ENCODE peak calls at places on chromosome 1, in four cellular contexts. R is K562, E is SK-N-SH, K is HepG2. X is an unnamed sample.

GRCh38 chr1:200526709-200527612 is 93.6 kb downstream of the KIF14 start:
- DNase-seq in R (no peak), E (no peak), K (no peak), X (no peak)

GRCh38 chr1:61743716-61744620 is 1.7 kb downstream of the PATJ start:
- DNase-seq in R (no peak), E (no peak), K (no peak), X (no peak)

GRCh38 chr1:26283871-26284596 is 4.1 kb downstream of the SH3BGRL3 start:
- DNase-seq in R (no peak), E (no peak), K (no peak), X (no peak)

GRCh38 chr1:14590781-14591180 is 7.7 kb upstream of the KAZN start:
- DNase-seq in R (peak; percentile 40), E (no peak), K (no peak), X (no peak)

GRCh38 chr1:232218955-232219865 is 410.7 kb downstream of the SIPA1L2 start:
- DNase-seq in R (no peak), E (no peak), K (no peak), X (no peak)

GRCh38 chr1:81305997-81306452 is 494.7 kb upstream of the ADGRL2 start:
- DNase-seq in R (no peak), E (peak; percentile 60), K (no peak), X (no peak)

GRCh38 chr1:101846820-101847219 is 149.9 kb downstream of the OLFM3 start:
- DNase-seq in R (no peak), E (peak; percentile 9), K (no peak), X (no peak)

GRCh38 chr1:87108228-87108627 is 193.8 kb downstream of the HS2ST1 start:
- DNase-seq in R (no peak), E (no peak), K (no peak), X (no peak)

GRCh38 chr1:228087771-228088251 is 5.3 kb downstream of the ARF1 start:
- DNase-seq in R (no peak), E (no peak), K (no peak), X (no peak)

GRCh38 chr1:37476460-37477197 is 2.2 kb downstream of the ZC3H12A start:
- DNase-seq in R (no peak), E (no peak), K (peak; percentile 61), X (no peak)

GRCh38 chr1:230772457-230773395 is 25.5 kb downstream of the CAPN9 start:
- DNase-seq in R (peak; percentile 56), E (peak; percentile 48), K (peak; percentile 56), X (no peak)

GRCh38 chr1:208142632-208143390 is 101.4 kb downstream of the PLXNA2 start:
- DNase-seq in R (no peak), E (no peak), K (no peak), X (no peak)

GRCh38 chr1:234598974-234599616 is 10.9 kb downstream of the IRF2BP2 start:
- DNase-seq in R (no peak), E (no peak), K (no peak), X (peak; percentile 52)
- TF ChIP-seq POLR2AphosphoS5 in R (no peak), E (no peak), K (no peak), X (no peak)

DNA sequence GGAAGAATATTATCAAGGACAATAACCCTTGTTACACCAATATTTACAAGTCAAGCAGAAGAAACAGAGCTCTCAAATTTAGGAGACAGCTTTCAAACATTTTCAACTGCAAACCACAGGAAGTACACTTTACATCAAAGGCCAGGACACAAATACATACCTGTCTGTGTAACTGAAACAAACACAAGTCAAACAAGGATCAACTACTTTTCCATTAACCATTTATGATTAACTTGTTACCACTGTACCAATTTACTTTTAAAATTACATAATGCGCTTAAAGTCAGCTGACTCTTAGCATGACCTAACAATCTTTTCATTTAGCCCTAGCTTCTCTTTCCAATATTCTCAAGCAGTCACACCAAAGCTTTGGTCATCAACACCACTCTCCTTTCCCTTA is 43.5 kb downstream of the TRIM33 start:
- DNase-seq in R (no peak), E (no peak), K (peak; percentile 94), X (no peak)
- TF ChIP-seq GABPA in R (no peak), E (no peak), K (peak; percentile 75), X (no peak)

GRCh38 chr1:85228952-85229351 is 28.1 kb upstream of the SYDE2 start:
- DNase-seq in R (no peak), E (no peak), K (no peak), X (no peak)
- TF ChIP-seq REST in R (no peak), E (no peak), K (no peak), X (no peak)

GRCh38 chr1:156640842-156641706 is 843 bp upstream of the BCAN start:
- DNase-seq in R (no peak), E (no peak), K (no peak), X (no peak)

GRCh38 chr1:156641761-156642264 is at the start of gene BCAN:
- DNase-seq in R (no peak), E (peak; percentile 86), K (no peak), X (no peak)

GRCh38 chr1:156638596-156638995 is 3.3 kb upstream of the BCAN start:
- DNase-seq in R (no peak), E (peak; percentile 12), K (no peak), X (no peak)

GRCh38 chr1:156638189-156638588 is 3.7 kb upstream of the BCAN start:
- DNase-seq in R (no peak), E (peak; percentile 12), K (no peak), X (no peak)

DNA sequence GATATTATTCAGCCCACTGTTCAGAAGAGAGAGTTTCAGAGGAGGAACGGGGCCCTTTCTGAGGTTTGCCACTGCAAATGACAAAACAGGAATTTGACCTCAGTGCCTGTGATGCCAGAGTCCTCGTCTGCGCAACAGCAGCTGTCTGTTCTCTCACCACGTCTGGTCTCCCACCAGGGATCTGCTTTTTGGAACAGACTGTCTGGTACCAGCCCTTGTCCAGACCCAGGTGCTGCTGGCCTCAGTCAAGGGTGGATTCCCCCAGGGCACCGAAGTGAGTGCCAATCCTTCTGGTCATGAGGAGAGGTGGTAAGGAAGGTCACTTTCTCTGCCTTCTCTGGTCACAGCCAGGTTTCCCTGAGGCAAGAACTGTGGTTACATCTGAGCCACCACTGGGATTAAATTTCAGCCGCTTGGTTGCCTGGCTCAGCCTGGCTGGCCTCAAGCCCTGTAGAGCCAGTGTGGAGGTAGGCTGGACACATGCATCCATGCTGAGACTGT is 2.3 kb upstream of the BCAN start:
- DNase-seq in R (no peak), E (peak; percentile 74), K (no peak), X (no peak)
- TF ChIP-seq POLR2AphosphoS5 in R (no peak), E (no peak), K (no peak), X (no peak)

GRCh38 chr1:107897428-107898339 is 67.3 kb downstream of the VAV3 start:
- DNase-seq in R (no peak), E (no peak), K (no peak), X (no peak)
- TF ChIP-seq GABPA in R (no peak), E (no peak), K (no peak), X (no peak)

GRCh38 chr1:154769193-154769895 is 100.7 kb downstream of the KCNN3 start:
- DNase-seq in R (no peak), E (no peak), K (no peak), X (no peak)

GRCh38 chr1:154772056-154772455 is 98.0 kb downstream of the KCNN3 start:
- DNase-seq in R (no peak), E (no peak), K (no peak), X (no peak)

GRCh38 chr1:154768456-154769125 is 101.5 kb downstream of the KCNN3 start:
- DNase-seq in R (no peak), E (no peak), K (no peak), X (no peak)

GRCh38 chr1:154772611-154773515 is 97.2 kb downstream of the KCNN3 start:
- DNase-seq in R (no peak), E (no peak), K (no peak), X (no peak)

DNA sequence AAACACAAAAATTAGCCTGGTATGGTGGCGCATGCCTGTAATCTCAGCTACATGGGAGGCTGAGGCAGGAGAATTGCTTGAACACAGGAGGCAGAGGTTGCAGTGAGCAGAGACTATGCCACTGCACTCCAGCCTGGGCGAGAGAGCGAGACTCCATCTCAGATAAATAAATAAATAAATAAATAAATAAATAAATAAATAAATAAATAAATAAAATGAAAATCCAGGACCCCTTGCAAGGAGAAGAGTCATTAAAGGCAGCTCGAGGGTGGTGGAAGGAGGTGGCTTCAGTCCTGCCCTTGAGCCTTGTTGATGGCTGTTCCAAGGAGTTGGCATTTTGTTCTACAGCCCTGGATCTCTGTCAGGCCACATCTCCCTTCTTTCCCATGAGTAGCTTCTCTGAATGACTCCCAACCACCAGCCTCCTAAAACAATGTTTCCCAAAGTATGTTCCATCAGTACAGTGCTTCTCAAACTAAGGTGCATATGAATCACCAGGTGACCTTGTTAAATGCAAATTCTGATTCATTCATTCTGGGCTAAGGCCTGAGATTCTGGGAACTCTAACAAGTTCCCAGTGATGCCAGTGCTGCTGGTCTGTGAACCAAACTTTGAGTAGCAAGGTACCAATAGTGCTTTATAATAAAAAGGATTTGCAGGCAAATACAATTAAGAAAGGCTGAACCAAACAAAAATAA is 99.0 kb downstream of the KCNN3 start:
- DNase-seq in R (no peak), E (no peak), K (no peak), X (no peak)
- TF ChIP-seq REST in R (no peak), E (no peak), K (no peak), X (no peak)

GRCh38 chr1:167119696-167120095 is 25.8 kb downstream of the STYXL2 start:
- DNase-seq in R (no peak), E (no peak), K (no peak), X (no peak)

GRCh38 chr1:167122568-167122967 is 28.7 kb downstream of the STYXL2 start:
- DNase-seq in R (no peak), E (no peak), K (no peak), X (no peak)

GRCh38 chr1:167122121-167122480 is 28.2 kb downstream of the STYXL2 start:
- DNase-seq in R (no peak), E (no peak), K (no peak), X (no peak)

GRCh38 chr1:167120899-167121298 is 27.0 kb downstream of the STYXL2 start:
- DNase-seq in R (no peak), E (no peak), K (no peak), X (peak; percentile 23)

DNA sequence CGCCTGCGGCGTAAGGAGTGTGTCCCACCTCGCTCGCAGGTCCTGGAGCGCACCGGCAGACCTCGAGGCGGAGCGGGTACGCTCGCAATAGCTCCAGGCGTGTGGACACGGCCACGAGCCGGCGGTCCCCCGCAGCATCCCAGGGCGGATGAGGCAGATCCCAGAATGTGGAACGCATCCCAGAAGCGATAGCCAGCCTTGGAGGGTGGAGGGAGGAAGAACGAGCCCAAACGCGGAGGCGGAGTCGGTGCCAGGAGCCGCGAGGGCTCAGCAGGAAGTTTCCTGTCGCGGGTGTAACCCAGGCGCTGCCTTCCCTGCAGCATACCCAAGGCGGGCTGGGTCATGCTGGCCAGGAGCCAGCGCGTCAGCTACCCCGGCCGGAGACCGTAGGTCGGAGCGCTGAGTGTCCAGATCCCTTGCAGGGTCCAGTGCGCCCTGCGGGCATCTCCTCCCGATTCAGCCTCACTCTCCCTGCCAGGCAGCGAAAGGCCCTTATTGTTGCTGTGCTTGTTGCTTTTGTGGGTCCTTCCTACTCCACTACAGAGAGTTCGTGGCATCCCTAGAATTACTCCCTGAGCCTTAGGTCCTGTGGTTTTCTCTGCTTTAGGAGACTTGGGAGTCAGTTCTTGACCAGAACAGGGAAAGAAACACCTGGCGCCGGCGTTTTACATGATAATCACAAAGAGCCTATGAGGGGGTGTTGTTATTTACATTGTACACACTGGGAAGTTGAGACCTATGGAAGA is 27.7 kb downstream of the STYXL2 start:
- DNase-seq in R (no peak), E (peak; percentile 82), K (no peak), X (peak; percentile 24)
- TF ChIP-seq POLR2AphosphoS5 in R (no peak), E (no peak), K (no peak), X (no peak)